ENCODE peak calls at places on chromosomes 7 and 10, in seven cellular contexts. Q, G, O, T, Z, A and L are unnamed samples.

GRCh38 chr7:147858421-147858820 is 732.1 kb upstream of the C7orf33 start:
- DNase-seq in O (no peak), T (no peak), Q (no peak), G (no peak), Z (no peak), A (no peak), L (peak)

GRCh38 chr7:100489121-100489520 is 5.4 kb downstream of the NYAP1 start:
- DNase-seq in G (no peak), T (no peak), A (no peak), O (no peak), Q (no peak), Z (no peak), L (no peak)

GRCh38 chr10:58567652-58568051 is 55.0 kb downstream of the BICC1 start:
- DNase-seq in Q (no peak), Z (no peak), T (no peak), G (no peak), O (no peak), A (no peak), L (no peak)

GRCh38 chr10:34722404-34722803 is 92.7 kb downstream of the PARD3 start:
- DNase-seq in Z (no peak), O (no peak), Q (no peak), G (no peak), A (no peak), T (no peak), L (no peak)

GRCh38 chr7:97422046-97422445 is 304.5 kb downstream of the SDHAF3 start:
- DNase-seq in A (no peak), Q (no peak), O (no peak), G (no peak), Z (no peak), T (no peak), L (no peak)

GRCh38 chr10:114288424-114289095 is 49.5 kb downstream of the VWA2 start:
- DNase-seq in A (no peak), T (no peak), G (no peak), Z (peak), O (no peak), Q (no peak), L (no peak)

GRCh38 chr10:58886390-58886789 is 290.1 kb upstream of the PHYHIPL start:
- DNase-seq in T (no peak), O (no peak), A (no peak), Q (no peak), G (no peak), Z (no peak), L (no peak)

GRCh38 chr10:24858244-24858907 is 94.0 kb downstream of the PRTFDC1 start:
- DNase-seq in O (no peak), G (peak), A (peak), Q (no peak), T (no peak), Z (no peak), L (peak)

GRCh38 chr7:130272456-130273080 is 5.9 kb downstream of the CPA2 start:
- DNase-seq in T (no peak), O (no peak), Z (no peak), Q (no peak), A (no peak), G (no peak), L (no peak)

GRCh38 chr7:28062197-28062988 is 118.2 kb downstream of the JAZF1 start:
- DNase-seq in A (peak), Z (peak), G (peak), O (peak), T (peak), Q (no peak), L (peak)

GRCh38 chr7:126574276-126574675 is 678.5 kb downstream of the GRM8 start:
- DNase-seq in O (no peak), G (peak), T (no peak), Q (no peak), Z (no peak), A (peak), L (no peak)

GRCh38 chr7:107201795-107202450 is 33.1 kb downstream of the HBP1 start:
- DNase-seq in T (no peak), O (peak), G (peak), A (no peak), Q (no peak), Z (peak), L (peak)

GRCh38 chr7:122212754-122213153 is 68.7 kb upstream of the AASS start:
- DNase-seq in Q (no peak), G (no peak), A (peak), O (no peak), T (no peak), Z (no peak), L (no peak)

GRCh38 chr10:48505394-48506112 is 99.3 kb downstream of the ARHGAP22 start:
- DNase-seq in O (peak), T (no peak), Z (no peak), Q (no peak), A (no peak), G (no peak), L (no peak)

GRCh38 chr10:94224656-94225055 is 138.1 kb downstream of the NOC3L start:
- DNase-seq in O (no peak), Q (no peak), G (peak), A (peak), T (no peak), Z (no peak), L (no peak)

GRCh38 chr10:9157656-9158055 is 1103.2 kb downstream of the GATA3 start:
- DNase-seq in G (no peak), Z (no peak), O (no peak), A (no peak), Q (no peak), T (no peak), L (no peak)

GRCh38 chr10:18233775-18234174 is 93.6 kb downstream of the CACNB2 start:
- DNase-seq in G (no peak), Q (no peak), Z (no peak), A (no peak), T (no peak), O (no peak), L (no peak)

GRCh38 chr7:7653568-7654187 is 13.1 kb downstream of the UMAD1 start:
- DNase-seq in O (peak), Q (no peak), Z (no peak), T (no peak), A (no peak), G (no peak), L (no peak)

GRCh38 chr10:4234661-4235060 is 449.7 kb upstream of the KLF6 start:
- DNase-seq in G (no peak), T (peak), Z (no peak), A (no peak), O (no peak), Q (peak), L (peak)

GRCh38 chr10:52706347-52707070 is 66.1 kb downstream of the MBL2 start:
- DNase-seq in Q (no peak), G (no peak), O (no peak), T (no peak), A (no peak), Z (no peak), L (peak)